ENCODE peak calls at places on chromosomes 12 and 14, in ten cellular contexts. One of them, this sample, is unnamed.

GRCh38 chr12:57545809-57546437 is 1.1 kb downstream of the DCTN2 start:
- DNase-seq in AG09309: no peak
- DNase-seq in activated CD4-positive, alpha-beta T cell treated with anti-CD3 and anti-CD28 coated beads for 4 hours: no peak
- DNase-seq in AG10803: no peak
- DNase-seq in Right ventricle myocardium superior: no peak
- DNase-seq in GM19239: no peak
- DNase-seq in keratinocyte: no peak
- DNase-seq in RWPE2: no peak
- DNase-seq in head of caudate nucleus: no peak
- DNase-seq in NCI-H2171: no peak
- DNase-seq in this sample: peak

GRCh38 chr12:124032265-124032886 is 59.4 kb downstream of the ZNF664 start:
- DNase-seq in RWPE2: no peak
- DNase-seq in Right ventricle myocardium superior: no peak
- DNase-seq in activated CD4-positive, alpha-beta T cell treated with anti-CD3 and anti-CD28 coated beads for 4 hours: no peak
- DNase-seq in keratinocyte: no peak
- DNase-seq in AG10803: peak
- DNase-seq in head of caudate nucleus: no peak
- DNase-seq in NCI-H2171: peak
- DNase-seq in GM19239: peak
- DNase-seq in AG09309: no peak
- DNase-seq in this sample: peak

GRCh38 chr12:132596016-132596415 is 14.4 kb downstream of the LRCOL1 start:
- DNase-seq in AG09309: no peak
- DNase-seq in AG10803: peak
- DNase-seq in RWPE2: no peak
- DNase-seq in head of caudate nucleus: no peak
- DNase-seq in activated CD4-positive, alpha-beta T cell treated with anti-CD3 and anti-CD28 coated beads for 4 hours: no peak
- DNase-seq in keratinocyte: no peak
- DNase-seq in NCI-H2171: no peak
- DNase-seq in Right ventricle myocardium superior: no peak
- DNase-seq in GM19239: no peak
- DNase-seq in this sample: no peak

GRCh38 chr14:65377576-65377975 is 35.0 kb upstream of the FUT8 start:
- DNase-seq in NCI-H2171: no peak
- DNase-seq in AG09309: peak
- DNase-seq in AG10803: peak
- DNase-seq in GM19239: no peak
- DNase-seq in RWPE2: no peak
- DNase-seq in activated CD4-positive, alpha-beta T cell treated with anti-CD3 and anti-CD28 coated beads for 4 hours: no peak
- DNase-seq in Right ventricle myocardium superior: no peak
- DNase-seq in head of caudate nucleus: no peak
- DNase-seq in keratinocyte: no peak
- DNase-seq in this sample: no peak

GRCh38 chr12:12436831-12437345 is 80.0 kb downstream of the BORCS5 start:
- DNase-seq in AG10803: no peak
- DNase-seq in RWPE2: no peak
- DNase-seq in activated CD4-positive, alpha-beta T cell treated with anti-CD3 and anti-CD28 coated beads for 4 hours: no peak
- DNase-seq in NCI-H2171: no peak
- DNase-seq in GM19239: no peak
- DNase-seq in head of caudate nucleus: no peak
- DNase-seq in keratinocyte: no peak
- DNase-seq in Right ventricle myocardium superior: no peak
- DNase-seq in AG09309: no peak
- DNase-seq in this sample: no peak

GRCh38 chr14:65042731-65043372 is 56.2 kb downstream of the FNTB start:
- DNase-seq in AG09309: no peak
- DNase-seq in head of caudate nucleus: no peak
- DNase-seq in RWPE2: no peak
- DNase-seq in GM19239: peak
- DNase-seq in activated CD4-positive, alpha-beta T cell treated with anti-CD3 and anti-CD28 coated beads for 4 hours: no peak
- DNase-seq in NCI-H2171: no peak
- DNase-seq in keratinocyte: no peak
- DNase-seq in Right ventricle myocardium superior: no peak
- DNase-seq in AG10803: no peak
- DNase-seq in this sample: no peak

GRCh38 chr12:116880817-116881324 is 370 bp downstream of the HRK start:
- DNase-seq in Right ventricle myocardium superior: peak
- DNase-seq in AG10803: peak
- DNase-seq in GM19239: peak
- DNase-seq in keratinocyte: no peak
- DNase-seq in AG09309: no peak
- DNase-seq in activated CD4-positive, alpha-beta T cell treated with anti-CD3 and anti-CD28 coated beads for 4 hours: no peak
- DNase-seq in head of caudate nucleus: peak
- DNase-seq in NCI-H2171: peak
- DNase-seq in RWPE2: no peak
- DNase-seq in this sample: no peak

GRCh38 chr14:74610866-74611671 is 968 bp downstream of the LTBP2 start:
- DNase-seq in activated CD4-positive, alpha-beta T cell treated with anti-CD3 and anti-CD28 coated beads for 4 hours: no peak
- DNase-seq in AG09309: no peak
- DNase-seq in AG10803: peak
- DNase-seq in head of caudate nucleus: peak
- DNase-seq in RWPE2: peak
- DNase-seq in Right ventricle myocardium superior: no peak
- DNase-seq in GM19239: no peak
- DNase-seq in keratinocyte: no peak
- DNase-seq in NCI-H2171: no peak
- DNase-seq in this sample: no peak

GRCh38 chr14:61218765-61219164 is 62.4 kb downstream of the TMEM30B start:
- DNase-seq in AG09309: no peak
- DNase-seq in NCI-H2171: no peak
- DNase-seq in activated CD4-positive, alpha-beta T cell treated with anti-CD3 and anti-CD28 coated beads for 4 hours: no peak
- DNase-seq in AG10803: peak
- DNase-seq in head of caudate nucleus: no peak
- DNase-seq in GM19239: no peak
- DNase-seq in Right ventricle myocardium superior: peak
- DNase-seq in RWPE2: no peak
- DNase-seq in keratinocyte: no peak
- DNase-seq in this sample: no peak

GRCh38 chr12:115570271-115570777 is 707.2 kb downstream of the MED13L start:
- DNase-seq in NCI-H2171: no peak
- DNase-seq in AG09309: peak
- DNase-seq in GM19239: no peak
- DNase-seq in AG10803: no peak
- DNase-seq in keratinocyte: no peak
- DNase-seq in head of caudate nucleus: no peak
- DNase-seq in Right ventricle myocardium superior: no peak
- DNase-seq in RWPE2: no peak
- DNase-seq in activated CD4-positive, alpha-beta T cell treated with anti-CD3 and anti-CD28 coated beads for 4 hours: no peak
- DNase-seq in this sample: peak

GRCh38 chr12:111532741-111533140 is 66.4 kb downstream of the ATXN2 start:
- DNase-seq in activated CD4-positive, alpha-beta T cell treated with anti-CD3 and anti-CD28 coated beads for 4 hours: no peak
- DNase-seq in AG09309: no peak
- DNase-seq in NCI-H2171: no peak
- DNase-seq in AG10803: no peak
- DNase-seq in Right ventricle myocardium superior: no peak
- DNase-seq in RWPE2: no peak
- DNase-seq in GM19239: no peak
- DNase-seq in keratinocyte: no peak
- DNase-seq in head of caudate nucleus: no peak
- DNase-seq in this sample: no peak

GRCh38 chr12:4807813-4808212 is 87.6 kb downstream of the GALNT8 start:
- DNase-seq in activated CD4-positive, alpha-beta T cell treated with anti-CD3 and anti-CD28 coated beads for 4 hours: no peak
- DNase-seq in head of caudate nucleus: no peak
- DNase-seq in RWPE2: no peak
- DNase-seq in NCI-H2171: no peak
- DNase-seq in GM19239: no peak
- DNase-seq in AG09309: no peak
- DNase-seq in Right ventricle myocardium superior: no peak
- DNase-seq in AG10803: no peak
- DNase-seq in keratinocyte: no peak
- DNase-seq in this sample: no peak

GRCh38 chr12:104177663-104178501 is 37.7 kb upstream of the TXNRD1 start:
- DNase-seq in AG09309: peak
- DNase-seq in head of caudate nucleus: no peak
- DNase-seq in AG10803: peak
- DNase-seq in NCI-H2171: no peak
- DNase-seq in GM19239: no peak
- DNase-seq in keratinocyte: no peak
- DNase-seq in RWPE2: no peak
- DNase-seq in activated CD4-positive, alpha-beta T cell treated with anti-CD3 and anti-CD28 coated beads for 4 hours: no peak
- DNase-seq in Right ventricle myocardium superior: peak
- DNase-seq in this sample: peak

GRCh38 chr14:21476526-21476924 is 234 bp downstream of the RAB2B start:
- DNase-seq in RWPE2: peak
- DNase-seq in GM19239: peak
- DNase-seq in Right ventricle myocardium superior: peak
- DNase-seq in NCI-H2171: no peak
- DNase-seq in AG09309: no peak
- DNase-seq in AG10803: no peak
- DNase-seq in activated CD4-positive, alpha-beta T cell treated with anti-CD3 and anti-CD28 coated beads for 4 hours: peak
- DNase-seq in keratinocyte: peak
- DNase-seq in head of caudate nucleus: peak
- DNase-seq in this sample: no peak

GRCh38 chr14:68619805-68620574 is 172.9 kb downstream of the ZFP36L1 start:
- DNase-seq in AG10803: no peak
- DNase-seq in NCI-H2171: no peak
- DNase-seq in Right ventricle myocardium superior: peak
- DNase-seq in GM19239: no peak
- DNase-seq in activated CD4-positive, alpha-beta T cell treated with anti-CD3 and anti-CD28 coated beads for 4 hours: no peak
- DNase-seq in RWPE2: no peak
- DNase-seq in keratinocyte: no peak
- DNase-seq in head of caudate nucleus: no peak
- DNase-seq in AG09309: no peak
- DNase-seq in this sample: peak

GRCh38 chr12:89789862-89790261 is 81.2 kb upstream of the ATP2B1 start:
- DNase-seq in activated CD4-positive, alpha-beta T cell treated with anti-CD3 and anti-CD28 coated beads for 4 hours: no peak
- DNase-seq in head of caudate nucleus: no peak
- DNase-seq in RWPE2: no peak
- DNase-seq in AG09309: no peak
- DNase-seq in GM19239: peak
- DNase-seq in keratinocyte: no peak
- DNase-seq in NCI-H2171: no peak
- DNase-seq in AG10803: peak
- DNase-seq in Right ventricle myocardium superior: no peak
- DNase-seq in this sample: no peak

GRCh38 chr12:128879898-128880764 is 26.9 kb downstream of the GLT1D1 start:
- DNase-seq in AG09309: no peak
- DNase-seq in Right ventricle myocardium superior: no peak
- DNase-seq in keratinocyte: no peak
- DNase-seq in RWPE2: no peak
- DNase-seq in activated CD4-positive, alpha-beta T cell treated with anti-CD3 and anti-CD28 coated beads for 4 hours: no peak
- DNase-seq in AG10803: no peak
- DNase-seq in NCI-H2171: no peak
- DNase-seq in GM19239: no peak
- DNase-seq in head of caudate nucleus: no peak
- DNase-seq in this sample: no peak

GRCh38 chr12:45877069-45877468 is 113.3 kb downstream of the SCAF11 start:
- DNase-seq in AG10803: no peak
- DNase-seq in AG09309: no peak
- DNase-seq in GM19239: no peak
- DNase-seq in RWPE2: no peak
- DNase-seq in activated CD4-positive, alpha-beta T cell treated with anti-CD3 and anti-CD28 coated beads for 4 hours: no peak
- DNase-seq in head of caudate nucleus: no peak
- DNase-seq in keratinocyte: no peak
- DNase-seq in Right ventricle myocardium superior: no peak
- DNase-seq in NCI-H2171: no peak
- DNase-seq in this sample: no peak

GRCh38 chr14:28952707-28953106 is 186.1 kb downstream of the FOXG1 start:
- DNase-seq in Right ventricle myocardium superior: no peak
- DNase-seq in AG10803: no peak
- DNase-seq in NCI-H2171: no peak
- DNase-seq in AG09309: no peak
- DNase-seq in head of caudate nucleus: no peak
- DNase-seq in GM19239: no peak
- DNase-seq in keratinocyte: no peak
- DNase-seq in activated CD4-positive, alpha-beta T cell treated with anti-CD3 and anti-CD28 coated beads for 4 hours: no peak
- DNase-seq in RWPE2: no peak
- DNase-seq in this sample: no peak

GRCh38 chr14:102568115-102568614 is 24.3 kb upstream of the RCOR1 start:
- DNase-seq in NCI-H2171: no peak
- DNase-seq in RWPE2: peak
- DNase-seq in head of caudate nucleus: no peak
- DNase-seq in keratinocyte: no peak
- DNase-seq in AG10803: no peak
- DNase-seq in GM19239: no peak
- DNase-seq in AG09309: no peak
- DNase-seq in activated CD4-positive, alpha-beta T cell treated with anti-CD3 and anti-CD28 coated beads for 4 hours: peak
- DNase-seq in Right ventricle myocardium superior: no peak
- DNase-seq in this sample: no peak

GRCh38 chr12:72271401-72271740 is 799 bp upstream of the TRHDE start:
- DNase-seq in Right ventricle myocardium superior: no peak
- DNase-seq in activated CD4-positive, alpha-beta T cell treated with anti-CD3 and anti-CD28 coated beads for 4 hours: no peak
- DNase-seq in NCI-H2171: peak
- DNase-seq in GM19239: no peak
- DNase-seq in head of caudate nucleus: peak
- DNase-seq in AG10803: no peak
- DNase-seq in keratinocyte: no peak
- DNase-seq in RWPE2: no peak
- DNase-seq in AG09309: no peak
- DNase-seq in this sample: peak

GRCh38 chr14:35196571-35196970 is 74.2 kb downstream of the PRORP start:
- DNase-seq in AG10803: no peak
- DNase-seq in RWPE2: no peak
- DNase-seq in GM19239: no peak
- DNase-seq in NCI-H2171: no peak
- DNase-seq in activated CD4-positive, alpha-beta T cell treated with anti-CD3 and anti-CD28 coated beads for 4 hours: no peak
- DNase-seq in head of caudate nucleus: no peak
- DNase-seq in AG09309: no peak
- DNase-seq in keratinocyte: peak
- DNase-seq in Right ventricle myocardium superior: no peak
- DNase-seq in this sample: no peak

GRCh38 chr12:13204428-13204827 is 7.9 kb downstream of the EMP1 start:
- DNase-seq in AG09309: no peak
- DNase-seq in head of caudate nucleus: no peak
- DNase-seq in RWPE2: no peak
- DNase-seq in keratinocyte: no peak
- DNase-seq in AG10803: no peak
- DNase-seq in NCI-H2171: no peak
- DNase-seq in activated CD4-positive, alpha-beta T cell treated with anti-CD3 and anti-CD28 coated beads for 4 hours: no peak
- DNase-seq in Right ventricle myocardium superior: no peak
- DNase-seq in GM19239: no peak
- DNase-seq in this sample: peak

GRCh38 chr12:31890295-31891285 is 68.6 kb upstream of the RESF1 start:
- DNase-seq in AG09309: no peak
- DNase-seq in RWPE2: no peak
- DNase-seq in GM19239: no peak
- DNase-seq in NCI-H2171: no peak
- DNase-seq in head of caudate nucleus: no peak
- DNase-seq in keratinocyte: no peak
- DNase-seq in Right ventricle myocardium superior: no peak
- DNase-seq in activated CD4-positive, alpha-beta T cell treated with anti-CD3 and anti-CD28 coated beads for 4 hours: peak
- DNase-seq in AG10803: no peak
- DNase-seq in this sample: no peak

GRCh38 chr14:90551070-90551704 is 154.4 kb downstream of the CALM1 start:
- DNase-seq in RWPE2: no peak
- DNase-seq in GM19239: no peak
- DNase-seq in NCI-H2171: no peak
- DNase-seq in AG09309: no peak
- DNase-seq in Right ventricle myocardium superior: peak
- DNase-seq in activated CD4-positive, alpha-beta T cell treated with anti-CD3 and anti-CD28 coated beads for 4 hours: no peak
- DNase-seq in AG10803: peak
- DNase-seq in keratinocyte: no peak
- DNase-seq in head of caudate nucleus: no peak
- DNase-seq in this sample: no peak

GRCh38 chr14:24055971-24056799 is 4.4 kb downstream of the CARMIL3 start:
- DNase-seq in AG10803: no peak
- DNase-seq in NCI-H2171: no peak
- DNase-seq in head of caudate nucleus: no peak
- DNase-seq in GM19239: no peak
- DNase-seq in activated CD4-positive, alpha-beta T cell treated with anti-CD3 and anti-CD28 coated beads for 4 hours: no peak
- DNase-seq in RWPE2: peak
- DNase-seq in keratinocyte: no peak
- DNase-seq in Right ventricle myocardium superior: no peak
- DNase-seq in AG09309: no peak
- DNase-seq in this sample: no peak

GRCh38 chr14:61644834-61645233 is 50.5 kb upstream of the HIF1A start:
- DNase-seq in NCI-H2171: peak
- DNase-seq in head of caudate nucleus: no peak
- DNase-seq in keratinocyte: no peak
- DNase-seq in GM19239: peak
- DNase-seq in RWPE2: no peak
- DNase-seq in activated CD4-positive, alpha-beta T cell treated with anti-CD3 and anti-CD28 coated beads for 4 hours: no peak
- DNase-seq in AG10803: no peak
- DNase-seq in AG09309: no peak
- DNase-seq in Right ventricle myocardium superior: no peak
- DNase-seq in this sample: no peak

GRCh38 chr12:60494249-60494648 is 898.4 kb downstream of the SLC16A7 start:
- DNase-seq in AG09309: peak
- DNase-seq in AG10803: peak
- DNase-seq in RWPE2: no peak
- DNase-seq in GM19239: no peak
- DNase-seq in activated CD4-positive, alpha-beta T cell treated with anti-CD3 and anti-CD28 coated beads for 4 hours: no peak
- DNase-seq in head of caudate nucleus: no peak
- DNase-seq in Right ventricle myocardium superior: no peak
- DNase-seq in NCI-H2171: peak
- DNase-seq in keratinocyte: no peak
- DNase-seq in this sample: peak

This sample was measured in HT1080.